ENCODE peak calls at places on chromosomes 13 and 19, in eight cellular contexts. One of them, this sample, is unnamed.

GRCh38 chr19:10858204-10858828 is 10.1 kb downstream of the C19orf38 start:
- DNase-seq in HCT116: no peak
- DNase-seq in A549: no peak
- DNase-seq in SK-N-SH: peak
- DNase-seq in IMR-90: no peak
- DNase-seq in H1: peak
- DNase-seq in GM12878: no peak
- DNase-seq in K562: peak
- DNase-seq in this sample: no peak

GRCh38 chr19:16315825-16316505 is 8.7 kb upstream of the KLF2 start:
- DNase-seq in HCT116: no peak
- DNase-seq in A549: no peak
- DNase-seq in SK-N-SH: no peak
- DNase-seq in IMR-90: peak
- DNase-seq in H1: no peak
- DNase-seq in GM12878: no peak
- DNase-seq in K562: peak
- DNase-seq in this sample: no peak

GRCh38 chr19:7874080-7874856 is at the start of gene PRR36:
- DNase-seq in HCT116: no peak
- DNase-seq in A549: no peak
- DNase-seq in SK-N-SH: peak
- DNase-seq in IMR-90: no peak
- DNase-seq in H1: peak
- DNase-seq in GM12878: no peak
- DNase-seq in K562: no peak
- DNase-seq in this sample: peak

GRCh38 chr13:87678353-87678752 is 7.2 kb downstream of the SLITRK5 start:
- DNase-seq in HCT116: no peak
- DNase-seq in A549: no peak
- DNase-seq in SK-N-SH: peak
- DNase-seq in IMR-90: no peak
- DNase-seq in H1: peak
- DNase-seq in GM12878: no peak
- DNase-seq in K562: no peak
- DNase-seq in this sample: no peak

GRCh38 chr13:24632382-24633121 is 47.7 kb upstream of the ATP12A start:
- DNase-seq in HCT116: no peak
- DNase-seq in A549: no peak
- DNase-seq in SK-N-SH: no peak
- DNase-seq in IMR-90: no peak
- DNase-seq in H1: no peak
- DNase-seq in GM12878: no peak
- DNase-seq in K562: no peak
- DNase-seq in this sample: no peak

GRCh38 chr13:33272531-33273124 is 12.9 kb downstream of the STARD13 start:
- DNase-seq in HCT116: no peak
- DNase-seq in A549: no peak
- DNase-seq in SK-N-SH: no peak
- DNase-seq in IMR-90: no peak
- DNase-seq in H1: no peak
- DNase-seq in GM12878: no peak
- DNase-seq in K562: no peak
- DNase-seq in this sample: peak

GRCh38 chr13:51520524-51520923 is 63.7 kb upstream of the WDFY2 start:
- DNase-seq in HCT116: no peak
- DNase-seq in A549: no peak
- DNase-seq in SK-N-SH: no peak
- DNase-seq in IMR-90: peak
- DNase-seq in H1: no peak
- DNase-seq in GM12878: no peak
- DNase-seq in K562: no peak
- DNase-seq in this sample: peak

GRCh38 chr13:33230178-33230881 is 55.2 kb downstream of the STARD13 start:
- DNase-seq in HCT116: no peak
- DNase-seq in A549: no peak
- DNase-seq in SK-N-SH: no peak
- DNase-seq in IMR-90: peak
- DNase-seq in H1: no peak
- DNase-seq in GM12878: no peak
- DNase-seq in K562: no peak
- DNase-seq in this sample: no peak

GRCh38 chr19:14156122-14156521 is 19.7 kb upstream of the ASF1B start:
- DNase-seq in HCT116: no peak
- DNase-seq in A549: no peak
- DNase-seq in SK-N-SH: no peak
- DNase-seq in IMR-90: no peak
- DNase-seq in H1: no peak
- DNase-seq in GM12878: no peak
- DNase-seq in K562: no peak
- DNase-seq in this sample: no peak

GRCh38 chr19:58572818-58573657 is at the start of gene MZF1:
- DNase-seq in HCT116: peak
- DNase-seq in A549: peak
- DNase-seq in SK-N-SH: peak
- DNase-seq in IMR-90: peak
- DNase-seq in H1: peak
- DNase-seq in GM12878: peak
- DNase-seq in K562: peak
- DNase-seq in this sample: peak

GRCh38 chr13:110422913-110423688 is 116.0 kb downstream of the COL4A2 start:
- DNase-seq in HCT116: no peak
- DNase-seq in A549: no peak
- DNase-seq in SK-N-SH: no peak
- DNase-seq in IMR-90: no peak
- DNase-seq in H1: no peak
- DNase-seq in GM12878: no peak
- DNase-seq in K562: no peak
- DNase-seq in this sample: no peak

GRCh38 chr13:42656136-42656535 is 82.2 kb downstream of the TNFSF11 start:
- DNase-seq in HCT116: no peak
- DNase-seq in A549: no peak
- DNase-seq in SK-N-SH: no peak
- DNase-seq in IMR-90: no peak
- DNase-seq in H1: no peak
- DNase-seq in GM12878: no peak
- DNase-seq in K562: no peak
- DNase-seq in this sample: no peak

GRCh38 chr13:49336655-49337054 is 88.9 kb downstream of the CDADC1 start:
- DNase-seq in HCT116: no peak
- DNase-seq in A549: no peak
- DNase-seq in SK-N-SH: no peak
- DNase-seq in IMR-90: no peak
- DNase-seq in H1: no peak
- DNase-seq in GM12878: no peak
- DNase-seq in K562: no peak
- DNase-seq in this sample: peak

DNA sequence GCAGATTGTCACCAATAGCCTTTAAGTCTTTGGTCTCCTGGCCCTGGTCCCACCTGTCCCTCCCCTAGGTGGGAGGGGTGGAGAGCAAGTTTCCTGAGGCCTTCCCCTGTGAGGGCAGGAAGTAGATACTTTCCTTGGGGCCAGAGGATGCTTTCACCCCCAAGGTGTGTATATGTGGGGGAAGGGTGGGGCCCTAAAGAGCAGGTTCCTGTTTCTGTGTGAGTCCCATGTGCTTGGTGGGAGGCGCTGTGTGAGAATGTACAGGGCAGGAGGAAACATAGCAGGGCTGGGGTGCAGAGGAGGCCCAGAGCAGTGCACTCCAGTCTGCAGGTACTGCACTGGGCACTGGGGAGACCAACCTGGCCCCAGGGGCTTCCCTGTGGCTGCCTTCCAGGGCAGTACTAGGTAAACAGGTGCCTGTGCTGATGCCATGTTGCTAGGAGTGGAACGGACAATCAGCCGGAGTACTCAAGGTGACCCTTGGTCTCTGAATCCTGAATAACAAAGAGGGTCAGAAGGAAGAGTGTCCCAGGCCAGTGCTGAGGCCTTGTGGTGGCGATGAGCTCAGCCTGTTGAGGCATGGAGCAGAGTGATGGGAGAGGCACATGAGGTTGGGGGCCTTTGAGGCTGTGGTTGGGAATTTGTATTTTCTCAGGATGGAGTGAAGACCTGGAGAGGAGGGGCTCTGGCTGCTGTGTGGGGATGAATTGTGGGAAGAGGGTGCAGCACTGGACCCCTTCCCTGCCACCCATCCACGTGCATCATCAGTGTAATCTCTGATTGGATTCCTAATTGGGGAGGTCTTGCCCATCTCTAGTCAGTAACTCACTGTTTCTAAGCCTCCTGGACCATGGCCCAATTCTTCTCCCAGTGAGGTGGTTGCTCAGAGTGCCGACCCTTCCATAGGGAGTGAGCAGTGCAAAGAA is 5.1 kb downstream of the EGLN2 start:
- DNase-seq in HCT116: no peak
- DNase-seq in A549: no peak
- DNase-seq in SK-N-SH: no peak
- DNase-seq in IMR-90: no peak
- DNase-seq in H1: no peak
- DNase-seq in GM12878: peak
- DNase-seq in K562: peak
- DNase-seq in this sample: peak
- TF ChIP-seq RAD21 in HCT116: no peak
- TF ChIP-seq RAD21 in A549: no peak
- TF ChIP-seq RAD21 in SK-N-SH: no peak
- TF ChIP-seq RAD21 in IMR-90: no peak
- TF ChIP-seq RAD21 in H1: no peak
- TF ChIP-seq RAD21 in GM12878: no peak
- TF ChIP-seq RAD21 in K562: no peak
- TF ChIP-seq RAD21 in this sample: no peak

DNA sequence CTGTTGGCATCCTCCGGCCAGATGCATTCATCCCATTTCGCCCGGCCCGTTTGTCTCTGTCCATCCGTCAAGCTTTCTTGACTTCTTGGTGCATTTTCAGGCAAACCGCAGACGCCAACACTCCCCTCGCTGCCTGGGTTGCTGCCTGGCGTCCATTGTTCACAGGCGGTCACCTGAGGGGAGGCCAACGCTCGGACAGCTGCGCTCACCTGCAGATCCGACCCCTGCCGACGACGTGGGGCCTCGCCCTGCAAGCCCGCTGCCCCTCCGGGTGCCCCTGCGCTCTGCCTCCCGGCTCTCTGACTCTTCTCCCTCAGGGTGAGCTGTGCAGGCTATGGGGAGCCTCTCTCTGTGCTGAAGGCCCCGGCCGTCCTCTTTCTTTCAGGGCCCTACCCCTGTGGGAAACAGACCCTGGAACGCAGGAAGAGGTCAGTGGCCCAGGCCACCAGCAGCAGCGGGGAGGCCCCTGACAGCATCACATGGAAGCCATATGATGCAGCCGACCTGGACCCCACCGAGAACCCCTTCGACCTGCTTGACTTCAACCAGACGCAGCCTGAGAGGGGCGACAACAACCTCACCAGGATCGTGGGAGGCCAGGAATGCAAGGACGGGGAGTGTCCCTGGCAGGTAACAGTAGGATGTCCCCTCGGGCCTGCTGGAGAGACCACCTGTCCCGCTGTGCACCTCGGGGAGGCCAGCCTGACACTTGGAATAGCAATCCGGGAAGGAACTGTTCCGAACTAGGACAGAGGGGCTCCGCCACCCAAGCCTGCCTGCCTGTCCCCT is 14.8 kb upstream of the PROZ start:
- DNase-seq in HCT116: no peak
- DNase-seq in A549: no peak
- DNase-seq in SK-N-SH: no peak
- DNase-seq in IMR-90: no peak
- DNase-seq in H1: peak
- DNase-seq in GM12878: no peak
- DNase-seq in K562: no peak
- DNase-seq in this sample: no peak
- TF ChIP-seq RAD21 in HCT116: no peak
- TF ChIP-seq RAD21 in A549: no peak
- TF ChIP-seq RAD21 in SK-N-SH: no peak
- TF ChIP-seq RAD21 in IMR-90: no peak
- TF ChIP-seq RAD21 in H1: no peak
- TF ChIP-seq RAD21 in GM12878: no peak
- TF ChIP-seq RAD21 in K562: no peak
- TF ChIP-seq RAD21 in this sample: no peak

GRCh38 chr19:39037194-39037593 is 4.8 kb upstream of the FBXO27 start:
- DNase-seq in HCT116: no peak
- DNase-seq in A549: no peak
- DNase-seq in SK-N-SH: no peak
- DNase-seq in IMR-90: no peak
- DNase-seq in H1: no peak
- DNase-seq in GM12878: no peak
- DNase-seq in K562: no peak
- DNase-seq in this sample: no peak

GRCh38 chr19:39032164-39032918 is at the start of gene FBXO27:
- DNase-seq in HCT116: peak
- DNase-seq in A549: no peak
- DNase-seq in SK-N-SH: peak
- DNase-seq in IMR-90: no peak
- DNase-seq in H1: peak
- DNase-seq in GM12878: no peak
- DNase-seq in K562: peak
- DNase-seq in this sample: no peak

GRCh38 chr19:39030854-39031367 is 1.4 kb downstream of the FBXO27 start:
- DNase-seq in HCT116: no peak
- DNase-seq in A549: no peak
- DNase-seq in SK-N-SH: no peak
- DNase-seq in IMR-90: no peak
- DNase-seq in H1: no peak
- DNase-seq in GM12878: no peak
- DNase-seq in K562: no peak
- DNase-seq in this sample: peak

DNA sequence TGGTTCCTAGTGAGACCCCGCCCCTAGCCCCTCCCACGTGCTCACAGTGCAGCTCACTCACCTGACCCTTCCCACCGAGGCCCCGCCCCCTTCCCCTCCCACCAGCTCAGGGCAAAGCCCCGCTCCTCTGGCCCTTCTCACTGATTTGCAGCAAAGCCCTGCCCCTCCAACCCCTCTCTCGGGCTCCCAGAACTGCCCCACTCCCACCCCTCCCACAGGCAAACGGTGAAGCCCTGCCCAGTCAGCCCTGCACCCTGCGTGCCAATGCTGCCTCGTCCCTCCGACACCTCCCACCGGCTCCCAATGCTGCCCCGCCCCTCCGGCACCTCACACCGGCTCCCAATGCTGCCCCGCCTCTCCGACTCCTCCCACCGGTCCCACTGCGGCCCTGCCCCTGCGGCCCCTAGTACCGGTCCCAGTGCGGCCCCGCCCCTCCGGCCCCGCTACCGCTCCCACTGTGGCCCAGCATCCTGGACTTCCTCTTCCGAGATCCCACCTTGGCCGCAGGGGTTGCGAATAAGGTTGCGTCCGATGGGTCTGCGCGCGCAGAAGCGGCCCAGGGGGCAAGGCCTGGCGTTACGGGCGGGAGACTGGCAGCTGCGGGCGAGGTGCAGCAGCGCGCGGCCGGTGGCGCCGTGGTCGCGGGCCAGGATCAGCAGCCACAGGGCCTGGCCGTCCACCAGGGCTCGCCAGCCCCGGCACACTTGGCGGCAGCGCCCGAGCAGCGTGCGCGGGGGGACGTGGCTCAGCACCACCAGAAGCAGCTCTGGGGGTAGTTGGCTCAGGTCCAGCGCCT is 783 bp downstream of the FBXO27 start:
- DNase-seq in HCT116: peak
- DNase-seq in A549: peak
- DNase-seq in SK-N-SH: peak
- DNase-seq in IMR-90: no peak
- DNase-seq in H1: peak
- DNase-seq in GM12878: peak
- DNase-seq in K562: peak
- DNase-seq in this sample: no peak
- TF ChIP-seq RAD21 in HCT116: no peak
- TF ChIP-seq RAD21 in A549: no peak
- TF ChIP-seq RAD21 in SK-N-SH: no peak
- TF ChIP-seq RAD21 in IMR-90: no peak
- TF ChIP-seq RAD21 in H1: no peak
- TF ChIP-seq RAD21 in GM12878: no peak
- TF ChIP-seq RAD21 in K562: no peak
- TF ChIP-seq RAD21 in this sample: no peak

GRCh38 chr19:34431681-34432402 is 3.7 kb downstream of the UBA2 start:
- DNase-seq in HCT116: no peak
- DNase-seq in A549: no peak
- DNase-seq in SK-N-SH: no peak
- DNase-seq in IMR-90: peak
- DNase-seq in H1: no peak
- DNase-seq in GM12878: no peak
- DNase-seq in K562: no peak
- DNase-seq in this sample: no peak
- TF ChIP-seq RAD21 in HCT116: no peak
- TF ChIP-seq RAD21 in A549: no peak
- TF ChIP-seq RAD21 in SK-N-SH: no peak
- TF ChIP-seq RAD21 in IMR-90: no peak
- TF ChIP-seq RAD21 in H1: no peak
- TF ChIP-seq RAD21 in GM12878: no peak
- TF ChIP-seq RAD21 in K562: no peak
- TF ChIP-seq RAD21 in this sample: no peak